ENCODE peak calls at places on chromosomes 6 and 20, in seven cellular contexts. J, O, M, R, T, Z and X are unnamed samples.
A peak's percentile ranks its signal among the peaks of the same experiment; 100 is the strongest.

GRCh38 chr6:34275128-34275804 is 26.5 kb upstream of the SMIM29 start:
- DNase-seq in J (no peak), O (no peak), M (no peak), R (no peak), T (no peak), Z (no peak), X (no peak)

GRCh38 chr20:46928580-46929132 is 34.0 kb downstream of the EYA2 start:
- DNase-seq in J (no peak), O (peak; percentile 56), M (no peak), R (no peak), T (peak; percentile 11), Z (no peak), X (peak; percentile 53)

GRCh38 chr6:41182069-41183034 is 18.6 kb downstream of the TREML2 start:
- DNase-seq in J (no peak), O (peak; percentile 84), M (peak; percentile 23), R (no peak), T (peak; percentile 14), Z (peak; percentile 65), X (peak; percentile 60)

GRCh38 chr6:26272171-26272631 is 92.8 kb upstream of the BTN3A2 start:
- DNase-seq in J (no peak), O (no peak), M (peak; percentile 64), R (no peak), T (no peak), Z (no peak), X (no peak)

GRCh38 chr20:23350855-23351838 is 556 bp downstream of the NXT1 start:
- DNase-seq in J (peak; percentile 37), O (peak; percentile 32), M (peak; percentile 59), R (no peak), T (no peak), Z (peak; percentile 76), X (peak; percentile 28)

GRCh38 chr6:143677891-143678737 is at the start of gene PHACTR2:
- DNase-seq in J (peak; percentile 66), O (peak; percentile 51), M (peak; percentile 84), R (peak; percentile 74), T (peak; percentile 32), Z (peak; percentile 82), X (peak; percentile 97)

GRCh38 chr6:163231356-163232014 is 183.0 kb upstream of the QKI start:
- DNase-seq in J (no peak), O (no peak), M (no peak), R (no peak), T (no peak), Z (no peak), X (no peak)

GRCh38 chr6:56692586-56693245 is 50.0 kb upstream of the DST start:
- DNase-seq in J (no peak), O (peak; percentile 88), M (no peak), R (no peak), T (no peak), Z (peak; percentile 79), X (peak; percentile 90)

GRCh38 chr6:130600880-130601341 is 226.3 kb upstream of the SMLR1 start:
- DNase-seq in J (no peak), O (no peak), M (no peak), R (no peak), T (peak; percentile 96), Z (peak; percentile 44), X (peak; percentile 98)

GRCh38 chr20:34030453-34030852 is 36.7 kb downstream of the RALY start:
- DNase-seq in J (no peak), O (no peak), M (no peak), R (no peak), T (no peak), Z (no peak), X (no peak)

GRCh38 chr6:6678811-6679210 is 90.3 kb downstream of the LY86 start:
- DNase-seq in J (no peak), O (no peak), M (no peak), R (no peak), T (no peak), Z (no peak), X (no peak)

GRCh38 chr6:75611702-75612375 is 10.2 kb downstream of the SENP6 start:
- DNase-seq in J (no peak), O (no peak), M (no peak), R (no peak), T (no peak), Z (no peak), X (peak; percentile 22)

GRCh38 chr6:44254201-44254956 is 2.9 kb downstream of the SLC35B2 start:
- DNase-seq in J (no peak), O (peak; percentile 37), M (no peak), R (no peak), T (no peak), Z (no peak), X (no peak)

GRCh38 chr6:38068854-38069253 is 249.3 kb downstream of the ZFAND3 start:
- DNase-seq in J (no peak), O (peak; percentile 67), M (no peak), R (no peak), T (no peak), Z (no peak), X (no peak)

GRCh38 chr6:169723200-169723909 is 945 bp downstream of the PHF10 start:
- DNase-seq in J (peak; percentile 75), O (peak; percentile 57), M (peak; percentile 69), R (no peak), T (no peak), Z (peak; percentile 83), X (peak; percentile 75)

GRCh38 chr20:58659841-58660240 is 8.8 kb downstream of the STX16 start:
- DNase-seq in J (no peak), O (no peak), M (no peak), R (no peak), T (no peak), Z (no peak), X (no peak)

GRCh38 chr6:44606506-44606905 is 219.0 kb downstream of the CDC5L start:
- DNase-seq in J (no peak), O (no peak), M (no peak), R (no peak), T (no peak), Z (no peak), X (no peak)

GRCh38 chr6:27296106-27296783 is 15.8 kb downstream of the POM121L2 start:
- DNase-seq in J (no peak), O (no peak), M (peak; percentile 68), R (no peak), T (no peak), Z (peak; percentile 67), X (peak; percentile 35)

GRCh38 chr6:35050291-35050987 is 90.7 kb downstream of the TCP11 start:
- DNase-seq in J (no peak), O (no peak), M (no peak), R (no peak), T (no peak), Z (no peak), X (no peak)

GRCh38 chr6:166925141-166925996 is 31.0 kb downstream of the RNASET2 start:
- DNase-seq in J (no peak), O (no peak), M (no peak), R (no peak), T (no peak), Z (no peak), X (no peak)

GRCh38 chr20:32571566-32571965 is 13.6 kb downstream of the NOL4L start:
- DNase-seq in J (no peak), O (no peak), M (no peak), R (no peak), T (no peak), Z (no peak), X (no peak)

GRCh38 chr20:58464838-58465237 is 50.4 kb downstream of the APCDD1L start:
- DNase-seq in J (no peak), O (no peak), M (no peak), R (no peak), T (no peak), Z (no peak), X (no peak)

GRCh38 chr6:170575250-170575649 is 9.2 kb downstream of the PDCD2 start:
- DNase-seq in J (no peak), O (no peak), M (no peak), R (no peak), T (no peak), Z (peak; percentile 11), X (peak; percentile 8)

GRCh38 chr6:26502169-26502568 is 2.1 kb downstream of the BTN1A1 start:
- DNase-seq in J (no peak), O (no peak), M (no peak), R (no peak), T (no peak), Z (no peak), X (no peak)

GRCh38 chr6:29597184-29597583 is 12.3 kb downstream of the OR2H2 start:
- DNase-seq in J (no peak), O (no peak), M (no peak), R (no peak), T (no peak), Z (peak; percentile 14), X (no peak)

GRCh38 chr20:60729119-60729900 is 522.8 kb upstream of the CDH4 start:
- DNase-seq in J (no peak), O (no peak), M (no peak), R (no peak), T (no peak), Z (no peak), X (no peak)

GRCh38 chr6:158010591-158011477 is 29.2 kb downstream of the SYNJ2 start:
- DNase-seq in J (no peak), O (peak; percentile 51), M (no peak), R (no peak), T (no peak), Z (no peak), X (no peak)

GRCh38 chr20:24959591-24960301 is 10.7 kb downstream of the CST7 start:
- DNase-seq in J (no peak), O (no peak), M (no peak), R (no peak), T (no peak), Z (no peak), X (no peak)